ENCODE peak calls at places on chromosomes 13 and 19, in seven cellular contexts. U is stomach, Q is body of pancreas, I is IMR-90, O is K562, F is breast epithelium, R is transverse colon. B is an unnamed sample.

GRCh38 chr13:28493740-28494536 is 990 bp downstream of the FLT1 start:
- DNase-seq in F (no peak), Q (no peak), R (no peak), U (no peak), I (no peak), O (no peak), B (peak; percentile 87)

GRCh38 chr13:39938591-39938990 is 283.1 kb downstream of the COG6 start:
- DNase-seq in R (no peak), U (no peak), I (no peak), F (no peak), O (no peak), Q (no peak), B (no peak)

GRCh38 chr13:112140366-112140765 is 73.4 kb downstream of the SOX1 start:
- DNase-seq in O (no peak), I (no peak), R (no peak), U (peak; percentile 3), F (no peak), Q (no peak), B (no peak)

GRCh38 chr19:7356899-7357627 is 8.3 kb downstream of the ARHGEF18 start:
- DNase-seq in F (no peak), U (no peak), R (no peak), O (no peak), Q (no peak), I (no peak), B (no peak)

GRCh38 chr13:30033681-30034447 is 183.4 kb upstream of the UBL3 start:
- DNase-seq in O (no peak), R (no peak), I (peak; percentile 97), Q (no peak), F (no peak), U (no peak), B (no peak)

GRCh38 chr13:41311607-41312500 is 787 bp downstream of the NAA16 start:
- DNase-seq in R (peak; percentile 53), Q (peak; percentile 77), F (no peak), I (peak; percentile 43), U (peak; percentile 49), O (no peak), B (peak; percentile 50)

GRCh38 chr19:28341810-28342350 is 871.1 kb downstream of the UQCRFS1 start:
- DNase-seq in Q (no peak), O (no peak), R (no peak), F (no peak), I (no peak), U (no peak), B (no peak)

GRCh38 chr13:33388254-33388998 is 102.9 kb upstream of the STARD13 start:
- DNase-seq in U (peak; percentile 34), F (no peak), I (no peak), Q (no peak), R (no peak), O (no peak), B (no peak)

GRCh38 chr13:76636881-76637280 is 249.3 kb downstream of the KCTD12 start:
- DNase-seq in I (no peak), U (no peak), O (no peak), F (no peak), R (no peak), Q (no peak), B (no peak)

GRCh38 chr13:33274264-33274663 is 11.3 kb downstream of the STARD13 start:
- DNase-seq in U (no peak), F (no peak), R (no peak), O (no peak), Q (no peak), I (no peak), B (no peak)

GRCh38 chr13:111051041-111051440 is 64.1 kb upstream of the ARHGEF7 start:
- DNase-seq in R (no peak), F (no peak), Q (no peak), O (no peak), I (no peak), U (no peak), B (no peak)

GRCh38 chr19:35327642-35328041 is 1.3 kb upstream of the CD22 start:
- DNase-seq in Q (no peak), I (no peak), O (peak; percentile 54), F (no peak), R (no peak), U (no peak), B (no peak)
- H3K27me3 ChIP-seq in Q (no peaks in the 10 kb centered on the region), I (peaks cover 12% of the 10 kb centered on the region), O (no peaks in the 10 kb centered on the region), F (no peaks in the 10 kb centered on the region), R (peaks cover 22% of the 10 kb centered on the region), U (peaks cover 49% of the 10 kb centered on the region), B (no peaks in the 10 kb centered on the region)

DNA sequence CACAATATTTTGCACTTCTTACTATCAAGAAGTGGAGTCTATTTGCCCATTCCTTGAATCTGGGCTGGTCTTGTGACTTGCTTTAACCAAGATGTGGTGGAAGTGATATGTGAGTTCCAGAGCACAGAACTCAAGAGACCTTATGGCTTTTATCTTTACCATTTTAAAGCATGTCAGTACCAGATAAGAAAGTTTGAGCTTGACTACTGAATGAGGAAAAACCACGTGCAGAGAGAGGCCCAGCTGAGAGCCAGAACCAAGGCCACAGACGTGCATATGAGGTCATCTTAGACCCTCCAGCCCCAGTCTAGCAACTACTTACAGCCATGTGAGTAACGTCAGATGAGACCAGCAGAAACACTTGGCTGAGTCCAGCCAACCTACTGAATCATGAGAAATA is 6.3 kb upstream of the CDK8 start:
- DNase-seq in O (peak; percentile 45), F (no peak), Q (no peak), I (peak; percentile 29), U (no peak), R (no peak), B (no peak)
- TF ChIP-seq POLR2A in O (no peak), F (no peak), Q (no peak), I (no peak), U (no peak), R (no peak), B (no peak)

GRCh38 chr19:48618278-48618915 is 581 bp downstream of the RPL18 start:
- DNase-seq in O (no peak), U (no peak), I (no peak), F (no peak), R (no peak), Q (no peak), B (no peak)

GRCh38 chr19:48616491-48617056 is 1.7 kb upstream of the FAM83E start:
- DNase-seq in F (no peak), U (no peak), I (no peak), O (no peak), R (no peak), Q (no peak), B (no peak)

GRCh38 chr19:48618916-48619691 is at the start of the genes RPL18 and SPHK2:
- DNase-seq in U (peak; percentile 97), F (peak; percentile 99), R (peak; percentile 98), O (peak; percentile 91), Q (peak; percentile 98), I (peak; percentile 100), B (peak; percentile 99)

GRCh38 chr19:48616041-48616436 is 1.2 kb upstream of the FAM83E start:
- DNase-seq in Q (no peak), I (no peak), O (no peak), F (no peak), R (no peak), U (no peak), B (peak; percentile 82)

GRCh38 chr19:48617146-48617937 is 1.6 kb downstream of the RPL18 start:
- DNase-seq in U (peak; percentile 49), F (no peak), O (no peak), R (no peak), Q (peak; percentile 41), I (no peak), B (no peak)
- H3K27me3 ChIP-seq in U (no peaks in the 10 kb centered on the region), F (no peaks in the 10 kb centered on the region), O (no peaks in the 10 kb centered on the region), R (no peaks in the 10 kb centered on the region), Q (no peaks in the 10 kb centered on the region), I (no peaks in the 10 kb centered on the region), B (no peaks in the 10 kb centered on the region)

DNA sequence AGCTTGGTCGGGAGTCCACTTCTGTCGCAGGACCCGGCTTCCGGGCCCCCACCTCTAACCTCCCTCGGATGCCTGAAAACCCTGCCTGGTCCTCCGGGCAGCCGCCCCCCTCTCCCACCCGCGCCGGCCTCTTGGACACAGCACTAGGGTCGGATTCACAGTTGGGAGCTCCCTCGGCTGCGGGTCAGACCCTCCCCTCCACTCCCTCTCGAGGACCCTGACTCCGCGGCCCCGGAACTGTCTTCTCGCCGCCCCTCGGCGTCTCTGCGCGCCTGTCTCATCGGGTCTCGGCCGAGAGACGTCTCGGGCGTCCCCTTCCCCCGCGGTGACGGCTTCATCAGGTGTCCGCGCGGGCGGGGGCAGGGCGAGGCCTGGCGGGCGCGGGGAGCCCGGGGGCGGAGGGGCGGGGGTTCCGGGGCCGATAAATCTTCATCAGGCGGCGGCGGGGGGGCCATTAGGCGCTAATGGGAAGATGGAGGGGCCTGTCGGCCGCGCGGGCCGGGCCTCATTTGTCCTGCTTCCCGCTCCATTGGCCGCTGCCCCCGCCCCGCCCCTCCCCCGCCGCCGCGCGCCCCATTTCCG is 11.7 kb upstream of the ERFL start:
- DNase-seq in R (peak; percentile 62), F (no peak), Q (peak; percentile 26), U (peak; percentile 43), O (peak; percentile 91), I (no peak), B (peak; percentile 34)
- TF ChIP-seq POLR2A in R (no peak), F (no peak), Q (no peak), U (no peak), O (peak; percentile 58), I (no peak), B (no peak)

DNA sequence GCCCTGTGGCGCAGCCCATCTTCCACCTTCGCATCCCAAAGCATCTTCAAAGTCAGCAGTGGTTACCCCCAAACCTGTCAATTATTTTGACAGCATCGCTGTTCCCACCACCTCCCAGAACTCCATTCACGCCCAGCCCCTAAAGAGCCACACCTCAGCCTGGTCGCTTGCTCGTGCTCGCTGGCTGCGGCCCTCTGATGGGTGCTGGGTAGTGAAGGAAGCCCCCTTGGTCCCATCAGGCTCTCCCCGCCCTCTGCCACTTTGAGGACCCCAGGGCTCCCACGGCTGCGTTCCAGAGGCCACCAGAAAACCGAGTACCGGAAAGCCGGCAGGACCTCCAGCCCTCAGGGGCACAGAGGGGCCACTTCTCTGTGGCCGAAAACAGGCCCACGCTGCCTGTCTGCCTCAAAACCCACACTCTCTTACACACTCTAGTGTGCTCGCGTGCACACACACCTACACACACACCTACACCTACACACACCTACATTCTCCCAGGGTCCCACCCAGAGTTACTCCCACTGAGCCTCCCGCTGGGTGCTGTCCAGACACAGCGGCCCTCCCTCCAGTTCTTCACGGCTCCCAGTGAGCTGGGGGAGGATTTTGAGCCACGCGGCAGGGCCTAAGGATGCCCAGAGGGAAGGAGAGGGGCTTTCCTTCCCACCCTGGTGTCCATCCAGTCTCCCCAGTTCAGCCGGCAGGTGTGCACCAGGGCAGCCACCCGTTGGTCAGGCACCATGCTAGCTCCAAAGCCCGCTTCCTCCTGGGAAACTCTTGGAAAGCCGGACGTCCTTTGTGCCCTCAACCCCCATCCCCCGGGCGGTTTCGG is 1.9 kb downstream of the VSTM2B start:
- DNase-seq in I (no peak), O (no peak), F (no peak), R (no peak), U (no peak), Q (no peak), B (no peak)
- H3K27me3 ChIP-seq in I (peaks cover 73% of the 10 kb centered on the region), O (no peaks in the 10 kb centered on the region), F (peaks cover 3% of the 10 kb centered on the region), R (peaks cover 94% of the 10 kb centered on the region), U (peaks cover 99% of the 10 kb centered on the region), Q (no peaks in the 10 kb centered on the region), B (peaks cover 69% of the 10 kb centered on the region)

DNA sequence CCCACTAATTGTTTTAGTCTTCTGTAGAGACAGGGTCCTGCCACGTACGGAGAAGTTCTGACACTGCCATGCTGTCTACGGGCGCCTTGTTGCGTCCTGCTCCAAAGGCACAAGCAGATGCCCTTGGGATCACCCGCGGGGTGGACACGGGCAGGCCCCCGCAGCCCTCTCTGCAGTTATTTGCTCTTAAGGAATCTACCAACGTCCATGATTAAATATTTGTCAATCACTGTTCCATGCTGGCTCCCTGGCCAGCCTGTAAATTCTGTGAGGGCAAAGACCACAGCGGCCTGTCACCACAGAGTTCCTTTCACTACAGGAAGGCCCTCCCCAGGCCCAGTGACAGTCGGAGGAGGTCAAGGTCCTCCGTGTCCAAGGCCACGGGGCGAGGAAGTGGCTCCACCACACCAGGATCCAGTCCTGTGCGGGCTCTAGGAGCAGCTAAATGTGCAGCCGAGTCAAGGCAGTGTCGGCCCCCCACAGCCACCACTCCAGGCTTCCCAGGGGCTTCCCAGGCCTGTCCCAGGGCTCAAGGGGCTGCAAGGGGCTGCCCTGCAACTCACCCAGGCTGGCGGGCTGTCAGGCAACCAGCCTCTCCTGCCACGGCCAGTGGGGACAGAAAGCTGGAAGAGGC is 2.1 kb downstream of the RNF126 start:
- DNase-seq in R (peak; percentile 75), F (no peak), U (peak; percentile 52), I (no peak), O (no peak), Q (no peak), B (peak; percentile 72)
- TF ChIP-seq POLR2A in R (peak; percentile 83), F (no peak), U (no peak), I (no peak), O (no peak), Q (no peak), B (no peak)